ENCODE peak calls at places on chromosomes 5 and 9, in seven cellular contexts. One of them, this sample, is unnamed.

GRCh38 chr9:120477534-120478001 is 102.4 kb downstream of the CDK5RAP2 start:
- DNase-seq in kidney epithelial cell: peak
- DNase-seq in lower leg skin: peak
- DNase-seq in CD8-positive, alpha-beta T cell: no peak
- DNase-seq in OCI-LY7: peak
- DNase-seq in tibial nerve: peak
- DNase-seq in stomach: peak
- DNase-seq in this sample: no peak

GRCh38 chr5:179281688-179282087 is 63.6 kb downstream of the ADAMTS2 start:
- DNase-seq in CD8-positive, alpha-beta T cell: no peak
- DNase-seq in kidney epithelial cell: no peak
- DNase-seq in stomach: no peak
- DNase-seq in tibial nerve: no peak
- DNase-seq in OCI-LY7: no peak
- DNase-seq in lower leg skin: no peak
- DNase-seq in this sample: no peak

GRCh38 chr9:117205806-117206205 is 209.1 kb downstream of the ASTN2 start:
- DNase-seq in CD8-positive, alpha-beta T cell: no peak
- DNase-seq in stomach: no peak
- DNase-seq in lower leg skin: no peak
- DNase-seq in kidney epithelial cell: no peak
- DNase-seq in OCI-LY7: no peak
- DNase-seq in tibial nerve: no peak
- DNase-seq in this sample: no peak

GRCh38 chr9:117718085-117718484 is 13.9 kb downstream of the TLR4 start:
- DNase-seq in OCI-LY7: peak
- DNase-seq in CD8-positive, alpha-beta T cell: no peak
- DNase-seq in stomach: no peak
- DNase-seq in tibial nerve: no peak
- DNase-seq in lower leg skin: peak
- DNase-seq in kidney epithelial cell: no peak
- DNase-seq in this sample: no peak

GRCh38 chr5:38926121-38926520 is 80.3 kb downstream of the OSMR start:
- DNase-seq in stomach: no peak
- DNase-seq in CD8-positive, alpha-beta T cell: no peak
- DNase-seq in OCI-LY7: no peak
- DNase-seq in tibial nerve: no peak
- DNase-seq in lower leg skin: no peak
- DNase-seq in kidney epithelial cell: peak
- DNase-seq in this sample: no peak

GRCh38 chr9:13279284-13280162 is at the start of gene MPDZ:
- DNase-seq in stomach: peak
- DNase-seq in tibial nerve: peak
- DNase-seq in CD8-positive, alpha-beta T cell: no peak
- DNase-seq in kidney epithelial cell: no peak
- DNase-seq in OCI-LY7: no peak
- DNase-seq in lower leg skin: peak
- DNase-seq in this sample: peak

GRCh38 chr9:115200711-115201505 is 83.0 kb upstream of the TNC start:
- DNase-seq in lower leg skin: peak
- DNase-seq in kidney epithelial cell: no peak
- DNase-seq in CD8-positive, alpha-beta T cell: no peak
- DNase-seq in OCI-LY7: no peak
- DNase-seq in tibial nerve: no peak
- DNase-seq in stomach: no peak
- DNase-seq in this sample: no peak

GRCh38 chr5:134579284-134579771 is 53.3 kb downstream of the SAR1B start:
- DNase-seq in CD8-positive, alpha-beta T cell: no peak
- DNase-seq in lower leg skin: no peak
- DNase-seq in kidney epithelial cell: no peak
- DNase-seq in tibial nerve: no peak
- DNase-seq in stomach: no peak
- DNase-seq in OCI-LY7: no peak
- DNase-seq in this sample: no peak

GRCh38 chr9:136744747-136745146 is 2.0 kb upstream of the LCN10 start:
- DNase-seq in kidney epithelial cell: no peak
- DNase-seq in tibial nerve: no peak
- DNase-seq in lower leg skin: no peak
- DNase-seq in CD8-positive, alpha-beta T cell: no peak
- DNase-seq in stomach: no peak
- DNase-seq in OCI-LY7: no peak
- DNase-seq in this sample: no peak

GRCh38 chr5:67149933-67150523 is 46.6 kb downstream of the CD180 start:
- DNase-seq in kidney epithelial cell: no peak
- DNase-seq in CD8-positive, alpha-beta T cell: no peak
- DNase-seq in lower leg skin: no peak
- DNase-seq in stomach: no peak
- DNase-seq in tibial nerve: no peak
- DNase-seq in OCI-LY7: no peak
- DNase-seq in this sample: no peak

GRCh38 chr5:156486394-156487238 is 159.7 kb downstream of the SGCD start:
- DNase-seq in tibial nerve: no peak
- DNase-seq in OCI-LY7: no peak
- DNase-seq in stomach: no peak
- DNase-seq in kidney epithelial cell: no peak
- DNase-seq in CD8-positive, alpha-beta T cell: no peak
- DNase-seq in lower leg skin: no peak
- DNase-seq in this sample: no peak

GRCh38 chr5:40790947-40791593 is 7.1 kb downstream of the PRKAA1 start:
- DNase-seq in OCI-LY7: no peak
- DNase-seq in kidney epithelial cell: no peak
- DNase-seq in CD8-positive, alpha-beta T cell: no peak
- DNase-seq in stomach: no peak
- DNase-seq in lower leg skin: no peak
- DNase-seq in tibial nerve: no peak
- DNase-seq in this sample: no peak

GRCh38 chr5:143036146-143036927 is 266.2 kb downstream of the ARHGAP26 start:
- DNase-seq in tibial nerve: no peak
- DNase-seq in CD8-positive, alpha-beta T cell: no peak
- DNase-seq in OCI-LY7: no peak
- DNase-seq in kidney epithelial cell: no peak
- DNase-seq in stomach: no peak
- DNase-seq in lower leg skin: no peak
- DNase-seq in this sample: no peak

GRCh38 chr5:68730220-68731010 is 363.4 kb upstream of the SLC30A5 start:
- DNase-seq in OCI-LY7: no peak
- DNase-seq in lower leg skin: peak
- DNase-seq in kidney epithelial cell: peak
- DNase-seq in CD8-positive, alpha-beta T cell: no peak
- DNase-seq in tibial nerve: peak
- DNase-seq in stomach: no peak
- DNase-seq in this sample: no peak

GRCh38 chr9:93114169-93114983 is 18.4 kb downstream of the CARD19 start:
- DNase-seq in CD8-positive, alpha-beta T cell: no peak
- DNase-seq in kidney epithelial cell: no peak
- DNase-seq in OCI-LY7: no peak
- DNase-seq in lower leg skin: no peak
- DNase-seq in stomach: no peak
- DNase-seq in tibial nerve: no peak
- DNase-seq in this sample: no peak

GRCh38 chr5:149206524-149207141 is 65.0 kb upstream of the AFAP1L1 start:
- DNase-seq in CD8-positive, alpha-beta T cell: no peak
- DNase-seq in stomach: no peak
- DNase-seq in tibial nerve: no peak
- DNase-seq in kidney epithelial cell: no peak
- DNase-seq in OCI-LY7: no peak
- DNase-seq in lower leg skin: no peak
- DNase-seq in this sample: no peak

GRCh38 chr5:66538531-66538930 is 57.7 kb upstream of the MAST4 start:
- DNase-seq in OCI-LY7: no peak
- DNase-seq in tibial nerve: no peak
- DNase-seq in CD8-positive, alpha-beta T cell: no peak
- DNase-seq in kidney epithelial cell: no peak
- DNase-seq in stomach: no peak
- DNase-seq in lower leg skin: no peak
- DNase-seq in this sample: no peak

GRCh38 chr9:116806075-116806474 is 119.0 kb downstream of the TRIM32 start:
- DNase-seq in lower leg skin: no peak
- DNase-seq in kidney epithelial cell: no peak
- DNase-seq in CD8-positive, alpha-beta T cell: no peak
- DNase-seq in stomach: no peak
- DNase-seq in tibial nerve: no peak
- DNase-seq in OCI-LY7: peak
- DNase-seq in this sample: no peak

GRCh38 chr5:5141011-5141599 is 975 bp downstream of the ADAMTS16 start:
- DNase-seq in lower leg skin: no peak
- DNase-seq in OCI-LY7: no peak
- DNase-seq in kidney epithelial cell: no peak
- DNase-seq in CD8-positive, alpha-beta T cell: no peak
- DNase-seq in stomach: no peak
- DNase-seq in tibial nerve: no peak
- DNase-seq in this sample: no peak

GRCh38 chr5:136686192-136686872 is 321.0 kb upstream of the TRPC7 start:
- DNase-seq in lower leg skin: no peak
- DNase-seq in OCI-LY7: peak
- DNase-seq in stomach: no peak
- DNase-seq in tibial nerve: no peak
- DNase-seq in kidney epithelial cell: peak
- DNase-seq in CD8-positive, alpha-beta T cell: no peak
- DNase-seq in this sample: no peak

GRCh38 chr5:98928802-98929122 is at the start of gene CHD1:
- DNase-seq in stomach: peak
- DNase-seq in OCI-LY7: peak
- DNase-seq in tibial nerve: peak
- DNase-seq in kidney epithelial cell: peak
- DNase-seq in CD8-positive, alpha-beta T cell: peak
- DNase-seq in lower leg skin: peak
- DNase-seq in this sample: peak

GRCh38 chr5:161002571-161003074 is 150.6 kb upstream of the ATP10B start:
- DNase-seq in CD8-positive, alpha-beta T cell: no peak
- DNase-seq in tibial nerve: no peak
- DNase-seq in OCI-LY7: no peak
- DNase-seq in kidney epithelial cell: no peak
- DNase-seq in stomach: no peak
- DNase-seq in lower leg skin: no peak
- DNase-seq in this sample: no peak

GRCh38 chr9:34249274-34249673 is 70.4 kb downstream of the UBAP1 start:
- DNase-seq in kidney epithelial cell: no peak
- DNase-seq in tibial nerve: no peak
- DNase-seq in OCI-LY7: no peak
- DNase-seq in stomach: no peak
- DNase-seq in lower leg skin: no peak
- DNase-seq in CD8-positive, alpha-beta T cell: no peak
- DNase-seq in this sample: no peak

DNA sequence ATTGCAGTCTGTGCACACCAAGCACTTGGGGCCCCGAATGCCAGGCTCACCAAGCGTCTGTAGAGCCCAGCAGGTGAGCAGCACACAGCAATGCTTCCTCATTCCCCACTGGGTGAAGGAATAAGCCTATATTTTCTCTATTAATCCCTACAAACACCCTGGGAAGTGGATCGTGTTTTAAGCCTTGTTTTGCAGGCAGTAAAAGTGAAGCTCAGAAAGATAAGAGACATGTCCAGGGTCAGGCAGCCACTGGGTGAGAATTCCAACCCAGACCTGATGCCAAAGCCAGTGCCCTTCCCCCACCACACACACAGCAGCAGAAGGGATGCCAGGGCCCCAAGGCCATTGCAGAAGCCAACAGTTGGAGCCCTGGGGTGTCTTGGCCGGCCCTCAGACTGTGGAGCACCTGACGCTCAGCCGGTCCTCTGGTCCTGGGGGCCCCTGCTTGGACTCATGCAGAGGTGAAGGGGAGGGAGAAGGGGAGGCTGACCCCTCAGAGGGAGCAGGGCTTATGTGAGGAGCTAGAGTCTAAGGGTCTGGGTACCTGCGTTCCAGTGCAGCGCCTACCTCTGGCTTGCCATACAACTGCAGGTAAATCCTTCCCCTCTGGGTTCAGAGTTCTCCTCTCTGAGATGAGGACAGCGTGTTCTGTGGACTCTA is 26.3 kb upstream of the SYNPO start:
- DNase-seq in tibial nerve: no peak
- DNase-seq in lower leg skin: no peak
- DNase-seq in OCI-LY7: no peak
- DNase-seq in CD8-positive, alpha-beta T cell: no peak
- DNase-seq in stomach: no peak
- DNase-seq in kidney epithelial cell: no peak
- DNase-seq in this sample: no peak
- TF ChIP-seq CTCF in tibial nerve: no peak
- TF ChIP-seq CTCF in lower leg skin: no peak
- TF ChIP-seq CTCF in OCI-LY7: peak
- TF ChIP-seq CTCF in CD8-positive, alpha-beta T cell: no peak
- TF ChIP-seq CTCF in stomach: no peak
- TF ChIP-seq CTCF in kidney epithelial cell: peak
- TF ChIP-seq CTCF in this sample: no peak

GRCh38 chr9:97109194-97109811 is 70.4 kb upstream of the CTSV start:
- DNase-seq in CD8-positive, alpha-beta T cell: no peak
- DNase-seq in OCI-LY7: peak
- DNase-seq in stomach: peak
- DNase-seq in lower leg skin: no peak
- DNase-seq in tibial nerve: no peak
- DNase-seq in kidney epithelial cell: peak
- DNase-seq in this sample: no peak
- TF ChIP-seq CTCF in CD8-positive, alpha-beta T cell: no peak
- TF ChIP-seq CTCF in OCI-LY7: peak
- TF ChIP-seq CTCF in stomach: peak
- TF ChIP-seq CTCF in lower leg skin: no peak
- TF ChIP-seq CTCF in tibial nerve: no peak
- TF ChIP-seq CTCF in kidney epithelial cell: peak
- TF ChIP-seq CTCF in this sample: peak

DNA sequence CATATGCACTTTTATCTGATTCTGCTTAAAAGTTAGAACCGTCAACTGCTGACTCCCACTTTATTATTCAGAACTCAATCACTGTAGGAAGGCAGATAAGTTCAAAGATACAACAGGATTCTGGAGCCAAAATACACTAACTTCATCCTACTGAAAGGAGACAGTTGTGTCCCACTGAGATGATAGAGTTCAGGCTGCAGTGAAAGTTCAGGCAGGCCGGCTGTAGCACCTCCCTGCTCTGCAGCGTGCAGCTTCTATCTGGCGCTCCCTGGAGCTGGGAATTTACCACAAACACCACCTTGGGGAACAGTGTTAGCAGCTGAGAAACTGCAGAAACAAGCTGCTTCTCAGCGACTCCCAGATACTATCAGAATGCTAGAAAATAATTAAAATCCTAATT is 52.5 kb upstream of the CNTLN start:
- DNase-seq in kidney epithelial cell: no peak
- DNase-seq in OCI-LY7: no peak
- DNase-seq in tibial nerve: peak
- DNase-seq in lower leg skin: no peak
- DNase-seq in CD8-positive, alpha-beta T cell: no peak
- DNase-seq in stomach: no peak
- DNase-seq in this sample: no peak
- TF ChIP-seq CTCF in kidney epithelial cell: peak
- TF ChIP-seq CTCF in OCI-LY7: no peak
- TF ChIP-seq CTCF in tibial nerve: no peak
- TF ChIP-seq CTCF in lower leg skin: no peak
- TF ChIP-seq CTCF in CD8-positive, alpha-beta T cell: no peak
- TF ChIP-seq CTCF in stomach: no peak
- TF ChIP-seq CTCF in this sample: peak

DNA sequence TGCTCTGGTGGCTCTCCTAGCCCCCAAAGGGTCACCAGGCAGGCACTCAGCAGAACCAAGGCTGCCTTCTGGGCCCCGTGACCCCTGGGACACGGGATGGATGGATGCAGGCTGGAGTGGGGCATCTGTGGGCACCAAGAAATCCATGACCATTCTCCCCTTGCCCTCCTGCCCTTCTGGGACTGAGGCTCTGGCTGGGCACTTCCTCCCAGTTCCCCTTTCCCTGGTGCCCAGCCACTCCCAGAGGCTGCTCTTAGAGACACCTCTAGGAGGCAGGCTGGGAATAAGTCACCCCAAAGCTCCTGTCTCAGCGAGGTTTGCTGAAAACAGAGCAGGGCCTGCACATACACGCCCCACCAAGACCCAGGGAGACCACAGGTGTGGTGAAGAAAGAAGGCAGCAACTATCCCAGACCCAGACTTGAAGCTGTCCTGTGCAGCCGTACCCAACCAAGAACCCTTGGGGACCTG is 943 bp downstream of the STING1 start:
- DNase-seq in CD8-positive, alpha-beta T cell: no peak
- DNase-seq in lower leg skin: no peak
- DNase-seq in OCI-LY7: no peak
- DNase-seq in kidney epithelial cell: no peak
- DNase-seq in stomach: no peak
- DNase-seq in tibial nerve: no peak
- DNase-seq in this sample: no peak
- TF ChIP-seq CTCF in CD8-positive, alpha-beta T cell: no peak
- TF ChIP-seq CTCF in lower leg skin: no peak
- TF ChIP-seq CTCF in OCI-LY7: no peak
- TF ChIP-seq CTCF in kidney epithelial cell: peak
- TF ChIP-seq CTCF in stomach: no peak
- TF ChIP-seq CTCF in tibial nerve: no peak
- TF ChIP-seq CTCF in this sample: peak

This sample was measured in osteocyte.